ENCODE peak calls at places on chromosomes 12 and 14, in four cellular contexts. Q is CD4-positive, alpha-beta memory T cell; D is body of pancreas; I is lower lobe of right lung. A is an unnamed sample. For H3K27me3, the result is how much of the 10 kb centered on the place peaks cover.

GRCh38 chr12:19443585-19443984 is 4.3 kb downstream of the AEBP2 start:
- DNase-seq in D (no peak), I (no peak), Q (no peak), A (no peak)

GRCh38 chr14:88937706-88938105 is 113.3 kb downstream of the TTC8 start:
- DNase-seq in I (no peak), Q (no peak), D (no peak), A (no peak)

GRCh38 chr14:80602931-80603330 is 338.6 kb downstream of the CEP128 start:
- DNase-seq in D (no peak), Q (no peak), I (no peak), A (no peak)

GRCh38 chr14:50999726-51000125 is 55.4 kb upstream of the PYGL start:
- DNase-seq in D (no peak), I (no peak), Q (no peak), A (no peak)

GRCh38 chr12:107594995-107595394 is 90.6 kb upstream of the PWP1 start:
- DNase-seq in D (no peak), Q (no peak), I (no peak), A (no peak)

GRCh38 chr12:108634225-108634795 is 616 bp upstream of the SELPLG start:
- DNase-seq in Q (peak), D (no peak), I (peak), A (no peak)

GRCh38 chr12:71536279-71536938 is 96.8 kb downstream of the LGR5 start:
- DNase-seq in I (no peak), Q (no peak), D (no peak), A (no peak)

GRCh38 chr14:57388072-57388471 is 2.3 kb upstream of the NAA30 start:
- DNase-seq in I (no peak), D (no peak), Q (no peak), A (no peak)

GRCh38 chr12:31702047-31702446 is 26.8 kb downstream of the AMN1 start:
- DNase-seq in Q (no peak), I (no peak), D (no peak), A (no peak)

GRCh38 chr14:91419044-91419397 is 1.4 kb upstream of the CCDC88C start:
- DNase-seq in D (no peak), Q (peak), I (no peak), A (peak)

GRCh38 chr14:97196336-97196735 is 399.2 kb downstream of the VRK1 start:
- DNase-seq in I (no peak), D (no peak), Q (no peak), A (no peak)

GRCh38 chr14:73780391-73780790 is 66.2 kb upstream of the PNMA1 start:
- DNase-seq in D (no peak), Q (no peak), I (no peak), A (no peak)

GRCh38 chr12:62934799-62935674 is at the start of gene PPM1H:
- DNase-seq in Q (peak), I (peak), D (peak), A (no peak)

GRCh38 chr14:93464271-93464670 is 33.5 kb downstream of the UNC79 start:
- DNase-seq in I (no peak), Q (no peak), D (no peak), A (no peak)

GRCh38 chr14:36556811-36557433 is 25.5 kb downstream of the NKX2-8 start:
- DNase-seq in D (peak), I (no peak), Q (no peak), A (no peak)

GRCh38 chr12:848519-849191 is 96.3 kb downstream of the WNK1 start:
- DNase-seq in Q (no peak), D (no peak), I (no peak), A (no peak)

GRCh38 chr12:119684730-119685129 is 16.8 kb downstream of the PRKAB1 start:
- DNase-seq in Q (no peak), I (no peak), D (no peak), A (no peak)

GRCh38 chr12:68455676-68456345 is 123.6 kb upstream of the MDM1 start:
- DNase-seq in I (no peak), Q (no peak), D (no peak), A (no peak)

GRCh38 chr12:94282675-94283074 is 134.3 kb downstream of the PLXNC1 start:
- DNase-seq in D (no peak), I (peak), Q (peak), A (peak)

GRCh38 chr12:48001426-48002178 is 2.7 kb downstream of the COL2A1 start:
- DNase-seq in Q (no peak), D (peak), I (no peak), A (no peak)

GRCh38 chr12:28415755-28416154 is 225.5 kb downstream of the CCDC91 start:
- DNase-seq in I (no peak), D (no peak), Q (no peak), A (no peak)

GRCh38 chr12:107109726-107110518 is 16.6 kb upstream of the CRY1 start:
- DNase-seq in Q (no peak), D (no peak), I (no peak), A (no peak)

GRCh38 chr12:75756771-75757170 is 245.4 kb upstream of the KRR1 start:
- DNase-seq in I (no peak), Q (no peak), D (no peak), A (no peak)
- H3K27ac ChIP-seq in I (no peak), Q (no peak), D (no peak), A (no peak)

GRCh38 chr14:60510254-60510975 is 1.5 kb downstream of the SIX6 start:
- DNase-seq in D (no peak), I (no peak), Q (no peak), A (no peak)

GRCh38 chr14:60509438-60510253 is 700 bp downstream of the SIX6 start:
- DNase-seq in Q (no peak), I (no peak), D (no peak), A (no peak)

GRCh38 chr14:60512952-60513554 is 4.1 kb downstream of the SIX6 start:
- DNase-seq in D (no peak), Q (no peak), I (no peak), A (no peak)

GRCh38 chr14:60508707-60509437 is at the start of gene SIX6:
- DNase-seq in D (no peak), Q (no peak), I (no peak), A (no peak)

GRCh38 chr14:60510976-60511599 is 2.1 kb downstream of the SIX6 start:
- DNase-seq in D (no peak), I (no peak), Q (no peak), A (no peak)
- H3K27me3 ChIP-seq in D (half or more), I (half or more), Q (half or more), A (half or more)

GRCh38 chr12:132305560-132305966 is 23.8 kb downstream of the GALNT9 start:
- DNase-seq in D (no peak), Q (no peak), I (peak), A (no peak)
- H3K27ac ChIP-seq in D (no peak), Q (no peak), I (no peak), A (no peak)

GRCh38 chr14:54692261-54692861 is 125.4 kb downstream of the SAMD4A start:
- DNase-seq in Q (no peak), D (no peak), I (no peak), A (no peak)

GRCh38 chr14:54695196-54695595 is 128.3 kb downstream of the SAMD4A start:
- DNase-seq in Q (no peak), D (no peak), I (no peak), A (no peak)

GRCh38 chr14:54691525-54692260 is 124.8 kb downstream of the SAMD4A start:
- DNase-seq in I (peak), D (peak), Q (peak), A (peak)

GRCh38 chr14:54690887-54691286 is 124.0 kb downstream of the SAMD4A start:
- DNase-seq in I (no peak), D (no peak), Q (no peak), A (no peak)

DNA sequence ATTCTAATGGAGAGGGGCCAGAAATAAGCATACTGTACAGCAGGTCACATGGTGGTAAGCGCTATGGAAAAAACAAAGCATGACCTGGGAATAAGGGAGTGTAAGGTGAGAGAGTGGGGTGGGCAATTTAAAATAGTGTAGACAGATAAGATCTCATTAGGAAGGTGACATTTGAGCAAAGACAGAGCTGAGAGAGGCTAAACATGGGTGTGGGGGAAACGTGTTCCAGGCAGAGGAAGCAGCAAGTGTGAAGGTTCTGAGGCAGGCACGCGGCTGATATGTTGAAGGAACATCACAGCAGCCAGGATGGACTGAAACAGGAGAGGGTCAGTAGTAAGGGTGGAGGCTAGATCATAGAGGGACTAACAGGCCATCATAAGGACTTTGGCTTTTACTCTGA is 126.8 kb downstream of the SAMD4A start:
- DNase-seq in D (no peak), I (no peak), Q (no peak), A (no peak)
- H3K27me3 ChIP-seq in D (under half), I (under half), Q (under half), A (under half)